ENCODE peak calls at places on chromosomes 13 and 19, in eight cellular contexts. Q is GM13976, Y is DMS153, K is non-pigmented ciliary epithelial cell, G is anterior cingulate cortex, M is omental fat pad, B is substantia nigra, C is renal cortical epithelial cell. H is an unnamed sample.

GRCh38 chr19:16204005-16204294 is 6.2 kb downstream of the AP1M1 start:
- DNase-seq in Q (no peak), Y (no peak), K (no peak), G (no peak), M (no peak), B (no peak), C (no peak), H (no peak)

GRCh38 chr13:51995677-51996551 is 15.3 kb downstream of the ATP7B start:
- DNase-seq in Q (no peak), Y (no peak), K (no peak), G (no peak), M (no peak), B (no peak), C (no peak), H (no peak)

GRCh38 chr13:81872581-81872980 is 1531.7 kb upstream of the SPRY2 start:
- DNase-seq in Q (no peak), Y (peak; percentile 26), K (no peak), G (no peak), M (no peak), B (no peak), C (peak; percentile 47), H (no peak)

GRCh38 chr13:50611117-50611781 is 232.2 kb downstream of the DLEU7 start:
- DNase-seq in Q (no peak), Y (no peak), K (no peak), G (no peak), M (no peak), B (no peak), C (no peak), H (no peak)

GRCh38 chr19:46373573-46374359 is 26.9 kb downstream of the PPP5C start:
- DNase-seq in Q (no peak), Y (peak; percentile 98), K (no peak), G (peak; percentile 20), M (no peak), B (no peak), C (peak; percentile 96), H (no peak)

GRCh38 chr19:58581227-58582141 is 8.3 kb upstream of the MZF1 start:
- DNase-seq in Q (peak; percentile 91), Y (no peak), K (no peak), G (no peak), M (peak; percentile 73), B (no peak), C (peak; percentile 74), H (peak; percentile 90)

GRCh38 chr19:33997690-33998089 is 174.6 kb upstream of the LSM14A start:
- DNase-seq in Q (no peak), Y (no peak), K (no peak), G (no peak), M (no peak), B (no peak), C (no peak), H (no peak)

GRCh38 chr19:41939861-41940442 is 11.7 kb upstream of the ERFL start:
- DNase-seq in Q (peak; percentile 88), Y (no peak), K (no peak), G (no peak), M (no peak), B (no peak), C (no peak), H (peak; percentile 82)

GRCh38 chr19:370641-371330 is 26.2 kb upstream of the MIER2 start:
- DNase-seq in Q (no peak), Y (no peak), K (no peak), G (no peak), M (no peak), B (no peak), C (no peak), H (no peak)

GRCh38 chr19:45693168-45693788 is 812 bp downstream of the QPCTL start:
- DNase-seq in Q (peak; percentile 82), Y (peak; percentile 29), K (no peak), G (peak; percentile 37), M (peak; percentile 79), B (no peak), C (peak; percentile 33), H (peak; percentile 73)

GRCh38 chr13:32984857-32985626 is 31.2 kb upstream of the KL start:
- DNase-seq in Q (no peak), Y (peak; percentile 90), K (no peak), G (no peak), M (no peak), B (no peak), C (no peak), H (no peak)

GRCh38 chr19:19355606-19356139 is 35.0 kb downstream of the MAU2 start:
- DNase-seq in Q (no peak), Y (no peak), K (no peak), G (no peak), M (no peak), B (no peak), C (no peak), H (no peak)

GRCh38 chr13:34249546-34249945 is 431.6 kb downstream of the RFC3 start:
- DNase-seq in Q (no peak), Y (no peak), K (no peak), G (no peak), M (no peak), B (no peak), C (no peak), H (no peak)

H was measured in GM10248.